ENCODE peak calls at places on chromosomes 13 and 19, in six cellular contexts. O, G, Y, V, A and F are unnamed samples.

GRCh38 chr19:57620673-57621348 is 6.8 kb downstream of the ZNF134 start:
- DNase-seq in Y (no peak), V (no peak), A (no peak), G (no peak), O (no peak), F (no peak)

GRCh38 chr19:54302252-54302651 is 10.7 kb downstream of the LILRA5 start:
- DNase-seq in Y (no peak), O (no peak), A (no peak), V (no peak), G (no peak), F (no peak)

GRCh38 chr13:21045101-21045500 is 16.3 kb downstream of the LATS2 start:
- DNase-seq in G (no peak), Y (no peak), A (no peak), O (no peak), V (no peak), F (no peak)

GRCh38 chr19:32910094-32910493 is 40.5 kb upstream of the SLC7A9 start:
- DNase-seq in Y (no peak), V (no peak), O (no peak), G (no peak), A (no peak), F (no peak)

GRCh38 chr13:30664689-30665088 is 47.0 kb downstream of the USPL1 start:
- DNase-seq in A (no peak), V (no peak), O (no peak), Y (no peak), G (no peak), F (no peak)

GRCh38 chr19:6076675-6077463 is 33.4 kb downstream of the RFX2 start:
- DNase-seq in G (no peak), Y (no peak), A (no peak), O (no peak), V (no peak), F (no peak)

GRCh38 chr13:43143591-43143990 is 120.2 kb downstream of the DNAJC15 start:
- DNase-seq in G (no peak), V (no peak), Y (no peak), A (no peak), O (no peak), F (no peak)

GRCh38 chr13:33849211-33849610 is 31.3 kb downstream of the RFC3 start:
- DNase-seq in Y (no peak), V (no peak), O (no peak), G (no peak), A (no peak), F (no peak)

GRCh38 chr19:21439372-21439771 is 42.4 kb downstream of the ZNF493 start:
- DNase-seq in A (no peak), G (no peak), Y (no peak), V (no peak), O (peak), F (no peak)

GRCh38 chr19:5966215-5966614 is 11.7 kb downstream of the RANBP3 start:
- DNase-seq in O (no peak), V (no peak), G (no peak), A (no peak), Y (no peak), F (no peak)

GRCh38 chr19:4059493-4059880 is 7.2 kb downstream of the ZBTB7A start:
- DNase-seq in A (no peak), Y (no peak), G (no peak), O (no peak), V (no peak), F (no peak)

GRCh38 chr19:15454371-15454800 is 4.6 kb upstream of the WIZ start:
- DNase-seq in G (no peak), O (no peak), A (no peak), Y (no peak), V (no peak), F (no peak)

GRCh38 chr19:35911790-35912189 is 3.7 kb upstream of the TYROBP start:
- DNase-seq in V (no peak), G (no peak), A (no peak), Y (no peak), O (no peak), F (no peak)

GRCh38 chr13:98842074-98842473 is 89.6 kb upstream of the SLC15A1 start:
- DNase-seq in O (peak), Y (no peak), A (no peak), G (no peak), V (no peak), F (no peak)

GRCh38 chr13:113732176-113732960 is 26.7 kb upstream of the TMEM255B start:
- DNase-seq in O (no peak), Y (no peak), V (no peak), G (no peak), A (no peak), F (no peak)

GRCh38 chr19:46660008-46660517 is 919 bp downstream of the DACT3 start:
- DNase-seq in Y (peak), A (peak), V (no peak), G (no peak), O (no peak), F (no peak)

GRCh38 chr19:18756896-18757295 is 34.2 kb downstream of the COMP start:
- DNase-seq in Y (no peak), A (no peak), G (no peak), O (no peak), V (no peak), F (no peak)

GRCh38 chr19:664913-665443 is 2.0 kb upstream of the RNF126 start:
- DNase-seq in Y (peak), G (peak), A (peak), V (no peak), O (peak), F (peak)

GRCh38 chr13:23619073-23619855 is 49.1 kb downstream of the TNFRSF19 start:
- DNase-seq in O (no peak), G (no peak), V (no peak), A (no peak), Y (no peak), F (no peak)

GRCh38 chr19:32068805-32069204 is 276.6 kb upstream of the ZNF507 start:
- DNase-seq in Y (no peak), O (no peak), G (no peak), A (no peak), V (no peak), F (no peak)

GRCh38 chr19:42074513-42075363 is 1.2 kb upstream of the ZNF574 start:
- DNase-seq in O (no peak), V (no peak), A (peak), G (no peak), Y (peak), F (peak)

GRCh38 chr19:42078058-42078457 is 2.1 kb downstream of the ZNF574 start:
- DNase-seq in V (no peak), O (no peak), A (no peak), G (no peak), Y (no peak), F (no peak)

GRCh38 chr19:42075364-42075615 is 676 bp upstream of the ZNF574 start:
- DNase-seq in G (no peak), Y (no peak), V (no peak), A (no peak), O (no peak), F (no peak)

GRCh38 chr19:42076375-42076944 is 494 bp downstream of the ZNF574 start:
- DNase-seq in A (no peak), G (peak), V (no peak), Y (no peak), O (no peak), F (no peak)

GRCh38 chr19:42075616-42076374 is at the start of gene ZNF574:
- DNase-seq in G (peak), V (peak), A (peak), Y (peak), O (peak), F (peak)
- TF ChIP-seq POLR2A in G (peak), V (peak), A (peak), Y (peak), O (peak), F (peak)

GRCh38 chr19:14354445-14354844 is 26.8 kb upstream of the ADGRE5 start:
- DNase-seq in A (peak), G (no peak), O (no peak), Y (no peak), V (no peak), F (no peak)
- TF ChIP-seq TAF1 in A (no peak), G (no peak), O (no peak), Y (no peak), V (no peak), F (no peak)

DNA sequence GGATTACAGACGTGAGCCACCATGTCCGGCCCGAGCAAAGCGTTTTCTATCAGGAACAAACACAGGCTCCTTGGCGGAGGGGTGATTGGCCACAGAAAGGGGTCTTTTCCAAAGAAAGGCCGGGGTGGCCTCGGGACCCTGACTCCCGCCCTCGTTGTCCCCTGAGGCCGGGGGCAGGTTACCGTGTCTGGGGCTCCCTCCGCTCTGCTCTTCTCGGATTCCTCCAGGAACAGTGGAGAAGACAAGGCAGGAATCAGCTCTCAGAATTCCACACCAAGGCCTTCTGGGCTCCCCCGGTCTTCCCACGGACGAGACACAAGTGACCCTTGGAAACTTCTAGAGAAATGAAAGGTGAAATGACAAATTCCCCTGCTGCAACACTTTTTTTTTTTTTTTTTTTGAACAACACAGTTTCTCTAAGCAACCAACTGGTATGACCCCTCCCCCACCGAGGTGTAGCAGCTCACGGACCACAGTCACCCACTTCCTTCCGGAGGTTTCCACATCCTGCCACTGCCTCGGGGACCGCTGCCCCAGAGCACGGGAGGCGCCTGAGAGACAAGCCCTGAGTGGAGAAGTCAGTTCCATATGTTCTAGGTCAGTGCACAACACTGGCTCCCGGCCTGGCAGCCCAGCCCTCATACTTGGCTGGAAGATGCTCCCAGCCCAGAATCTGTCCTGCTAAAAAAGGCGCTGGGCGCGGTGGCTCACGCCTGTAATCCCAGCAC is 11.0 kb downstream of the MOB3A start:
- DNase-seq in Y (no peak), A (no peak), V (peak), G (peak), O (no peak), F (peak)
- TF ChIP-seq POLR2A in Y (no peak), A (no peak), V (peak), G (peak), O (no peak), F (peak)

DNA sequence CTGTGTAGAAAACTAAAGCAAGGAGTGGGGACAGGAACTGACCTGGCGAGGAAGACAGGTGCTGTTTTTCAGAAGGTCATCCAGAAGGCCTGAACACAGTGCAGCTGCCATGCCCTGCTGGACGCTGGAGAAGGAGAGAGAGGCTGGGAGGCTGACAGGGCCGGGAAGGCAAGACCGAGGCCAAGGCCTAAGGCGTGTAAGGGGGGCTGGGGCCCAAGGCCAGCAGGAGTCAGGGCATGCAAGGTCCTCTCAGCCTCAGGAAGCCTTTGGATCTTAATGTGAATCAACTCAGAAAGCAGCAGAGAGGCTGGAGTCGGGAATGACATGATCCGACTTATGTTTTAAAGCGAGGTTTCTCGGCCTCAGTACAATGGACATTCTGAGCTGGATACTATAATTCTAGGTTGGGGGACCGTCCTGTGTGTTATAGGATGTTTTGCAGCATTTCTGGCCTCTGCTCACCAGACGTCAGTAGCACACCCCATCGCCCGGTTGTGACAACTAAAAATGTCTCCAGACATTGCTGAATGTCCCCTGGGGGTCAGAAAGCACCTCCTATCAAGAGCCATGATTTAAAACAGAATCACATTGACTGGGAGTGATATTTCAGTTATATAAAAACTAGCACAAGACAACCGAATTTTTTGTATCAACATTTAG is 530.4 kb downstream of the MYO16 start:
- DNase-seq in A (no peak), Y (no peak), O (no peak), G (no peak), V (no peak), F (no peak)
- TF ChIP-seq TAF1 in A (no peak), Y (no peak), O (no peak), G (no peak), V (no peak), F (no peak)

GRCh38 chr19:13103961-13104847 is 1.5 kb upstream of the LYL1 start:
- DNase-seq in G (peak), V (no peak), Y (peak), A (peak), O (no peak), F (peak)

GRCh38 chr19:13102416-13102665 is 317 bp downstream of the LYL1 start:
- DNase-seq in O (no peak), Y (no peak), G (no peak), V (no peak), A (no peak), F (no peak)

GRCh38 chr19:13103585-13103923 is 896 bp upstream of the LYL1 start:
- DNase-seq in O (no peak), Y (no peak), G (no peak), A (peak), V (no peak), F (no peak)

GRCh38 chr19:13101590-13102415 is 855 bp downstream of the LYL1 start:
- DNase-seq in Y (no peak), A (no peak), V (no peak), G (no peak), O (peak), F (no peak)

GRCh38 chr19:13102666-13103584 is at the start of gene LYL1:
- DNase-seq in Y (peak), G (no peak), V (no peak), O (peak), A (peak), F (peak)
- TF ChIP-seq POLR2A in Y (no peak), G (no peak), V (peak), O (no peak), A (peak), F (peak)

DNA sequence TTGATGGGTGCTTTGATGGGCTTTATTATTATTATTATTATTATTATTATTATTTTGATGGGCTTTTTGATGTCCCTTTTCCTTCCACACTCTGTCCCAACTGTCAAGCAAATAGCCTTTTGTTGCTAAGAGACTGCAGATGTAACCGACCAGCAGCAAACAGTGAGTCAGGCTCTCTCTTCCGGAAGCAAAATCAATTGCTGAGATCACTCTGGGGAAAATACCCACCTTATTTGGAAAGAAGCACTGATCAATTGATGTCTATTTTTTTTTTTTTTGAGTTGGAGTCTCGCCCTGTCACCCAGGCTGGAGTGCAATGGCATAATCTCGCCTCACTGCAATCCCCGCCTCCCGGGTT is 2.9 kb downstream of the LDLR start:
- DNase-seq in A (no peak), Y (no peak), V (no peak), O (peak), G (no peak), F (no peak)
- TF ChIP-seq TAF1 in A (no peak), Y (no peak), V (no peak), O (no peak), G (no peak), F (no peak)

GRCh38 chr19:29940971-29941585 is 961 bp upstream of the URI1 start:
- DNase-seq in Y (no peak), O (no peak), G (no peak), A (no peak), V (no peak), F (no peak)

GRCh38 chr19:29942404-29943261 is 594 bp downstream of the URI1 start:
- DNase-seq in Y (peak), G (peak), A (no peak), V (no peak), O (peak), F (peak)

GRCh38 chr19:29943615-29944014 is 1.6 kb downstream of the URI1 start:
- DNase-seq in A (no peak), V (no peak), G (no peak), Y (no peak), O (no peak), F (no peak)

GRCh38 chr19:29939628-29940027 is 2.4 kb upstream of the URI1 start:
- DNase-seq in V (no peak), G (no peak), O (no peak), Y (no peak), A (no peak), F (no peak)

GRCh38 chr19:29941828-29942403 is at the start of gene URI1:
- DNase-seq in Y (peak), A (peak), G (peak), O (peak), V (no peak), F (peak)
- TF ChIP-seq POLR2A in Y (peak), A (peak), G (peak), O (no peak), V (peak), F (peak)

DNA sequence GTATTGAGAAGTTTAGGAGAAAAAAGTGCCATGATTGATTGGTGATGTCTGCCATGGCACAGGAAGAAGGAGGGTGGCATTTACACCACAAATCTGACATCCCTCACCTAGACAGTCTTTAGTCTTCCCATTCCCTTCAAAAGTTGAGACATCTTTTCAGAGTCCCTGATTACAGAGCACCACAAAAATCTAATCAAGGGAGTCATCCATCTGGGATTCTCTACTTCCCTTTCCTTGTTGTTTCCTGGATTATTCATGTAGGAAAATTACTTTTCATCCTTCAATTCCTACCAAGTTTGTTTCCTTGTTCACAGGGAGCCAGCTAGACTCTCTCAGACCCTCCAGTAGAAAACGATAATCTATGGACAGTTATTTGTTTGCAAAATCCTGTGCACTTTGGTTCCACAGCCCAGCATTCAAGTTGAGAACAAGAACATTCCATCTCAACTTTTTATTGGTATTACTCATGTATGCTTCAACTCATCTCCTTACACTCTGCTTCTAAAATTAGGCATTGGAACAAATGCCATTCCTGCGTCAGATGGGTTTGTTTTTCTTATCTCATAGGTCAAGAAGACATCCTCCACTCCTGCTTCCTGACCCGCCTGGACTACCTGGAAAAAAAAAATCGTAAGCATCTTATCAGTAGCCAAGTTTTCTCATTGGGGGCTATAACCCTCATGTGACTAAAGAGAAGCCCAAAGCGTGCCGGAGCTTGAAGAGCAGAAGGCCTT is 259.9 kb downstream of the FOXO1 start:
- DNase-seq in V (no peak), A (no peak), G (no peak), O (peak), Y (no peak), F (no peak)
- TF ChIP-seq TAF1 in V (no peak), A (no peak), G (no peak), O (no peak), Y (no peak), F (no peak)